ENCODE peak calls at places on chromosomes 6 and 20, in six cellular contexts. I is IMR-90, L is H9, U is H1, N is neuronal stem cell, D is trophoblast cell. Z is an unnamed sample.
A peak's percentile ranks its signal among the peaks of the same experiment; 100 is the strongest.

GRCh38 chr6:89411019-89411268 is 1.1 kb downstream of the RRAGD start:
- DNase-seq in I (no peak), L (no peak), U (no peak), N (no peak), D (peak; percentile 51), Z (no peak)

GRCh38 chr6:147279423-147279822 is 75.2 kb downstream of the STXBP5 start:
- DNase-seq in I (peak; percentile 50), L (no peak), U (no peak), N (no peak), D (no peak), Z (peak; percentile 35)

GRCh38 chr20:1663917-1664316 is 6.3 kb upstream of the SIRPG start:
- DNase-seq in I (peak; percentile 1), L (no peak), U (no peak), N (no peak), D (no peak), Z (no peak)

GRCh38 chr20:17617212-17617867 is 47.5 kb downstream of the DSTN start:
- DNase-seq in I (no peak), L (peak; percentile 77), U (peak; percentile 88), N (peak; percentile 14), D (peak; percentile 40), Z (peak; percentile 46)

GRCh38 chr6:157682856-157683481 is 140.1 kb upstream of the SNX9 start:
- DNase-seq in I (peak; percentile 59), L (no peak), U (no peak), N (no peak), D (peak; percentile 86), Z (peak; percentile 19)

GRCh38 chr6:169167581-169168301 is 85.9 kb downstream of the THBS2 start:
- DNase-seq in I (peak; percentile 99), L (no peak), U (no peak), N (no peak), D (peak; percentile 98), Z (peak; percentile 71)

GRCh38 chr20:10131612-10132345 is 86.9 kb upstream of the SNAP25 start:
- DNase-seq in I (peak; percentile 67), L (peak; percentile 64), U (peak; percentile 54), N (no peak), D (no peak), Z (no peak)

GRCh38 chr6:138863331-138863730 is 67.4 kb downstream of the ECT2L start:
- DNase-seq in I (no peak), L (no peak), U (no peak), N (no peak), D (no peak), Z (no peak)

GRCh38 chr20:58293453-58293852 is 16.1 kb upstream of the RAB22A start:
- DNase-seq in I (no peak), L (peak; percentile 46), U (no peak), N (peak; percentile 29), D (peak; percentile 9), Z (no peak)

GRCh38 chr20:62622877-62623487 is 19.3 kb upstream of the SLCO4A1 start:
- DNase-seq in I (no peak), L (no peak), U (no peak), N (no peak), D (no peak), Z (no peak)
- H2AFZ ChIP-seq in I (peak overlapping the region; percentile 98), L (no peak overlapping the region), U (no peak overlapping the region), N (no peak overlapping the region), D (peak overlapping the region; percentile 41), Z (peak overlapping the region; percentile 72)

GRCh38 chr6:160692369-160692959 is 9.6 kb upstream of the PLG start:
- DNase-seq in I (no peak), L (no peak), U (no peak), N (no peak), D (no peak), Z (no peak)

GRCh38 chr6:160685762-160686450 is 16.1 kb upstream of the PLG start:
- DNase-seq in I (no peak), L (no peak), U (no peak), N (no peak), D (no peak), Z (no peak)

GRCh38 chr6:160691617-160692016 is 10.4 kb upstream of the PLG start:
- DNase-seq in I (no peak), L (no peak), U (no peak), N (no peak), D (no peak), Z (no peak)

DNA sequence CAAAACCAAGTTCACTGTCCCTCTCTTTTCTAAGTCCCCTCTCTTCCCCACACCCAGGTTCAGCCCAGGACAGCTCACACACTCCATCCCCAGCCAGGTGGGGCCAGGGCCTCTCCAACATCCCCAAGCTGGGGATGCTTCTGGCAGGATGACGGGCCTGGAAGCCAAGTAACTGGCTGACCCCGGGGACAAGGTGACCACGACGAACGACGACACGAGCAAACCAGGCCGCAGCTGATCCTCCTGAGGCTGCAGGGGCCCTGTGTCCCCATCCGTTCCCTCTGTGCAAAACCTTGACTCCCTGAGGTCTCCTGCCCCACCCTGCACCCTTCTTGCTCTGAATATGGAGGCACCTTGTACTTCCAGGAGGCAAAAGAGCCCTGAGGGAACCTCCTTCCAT is 11.6 kb upstream of the PLG start:
- DNase-seq in I (no peak), L (no peak), U (no peak), N (no peak), D (no peak), Z (no peak)
- H3K23ac ChIP-seq in I (no peak overlapping the region), L (no peak overlapping the region), U (no peak overlapping the region), N (no peak overlapping the region), D (no peak overlapping the region), Z (no peak overlapping the region)

DNA sequence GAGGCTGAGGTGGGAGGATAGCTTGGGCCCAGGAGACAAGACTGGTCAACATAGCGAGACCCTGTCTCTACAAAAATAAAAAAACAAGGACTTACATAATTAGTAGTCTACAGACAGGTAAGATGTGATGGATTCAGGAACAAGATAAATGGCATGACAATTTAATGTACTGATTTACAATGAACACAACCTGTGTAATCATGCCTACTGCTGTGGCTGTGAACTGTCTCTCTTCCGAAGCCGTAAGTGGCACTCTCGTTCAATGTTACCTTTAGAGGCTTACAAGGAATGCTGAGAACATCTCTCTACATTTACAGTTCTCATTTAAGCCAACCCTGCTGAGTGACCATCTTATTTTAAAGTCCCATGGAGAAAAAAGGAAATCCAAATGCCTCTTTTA is 134.8 kb upstream of the PRDM1 start:
- DNase-seq in I (no peak), L (no peak), U (no peak), N (no peak), D (no peak), Z (no peak)
- H4K8ac ChIP-seq in I (no peak overlapping the region), L (no peak overlapping the region), U (no peak overlapping the region), N (no peak overlapping the region), D (no peak overlapping the region), Z (no peak overlapping the region)

DNA sequence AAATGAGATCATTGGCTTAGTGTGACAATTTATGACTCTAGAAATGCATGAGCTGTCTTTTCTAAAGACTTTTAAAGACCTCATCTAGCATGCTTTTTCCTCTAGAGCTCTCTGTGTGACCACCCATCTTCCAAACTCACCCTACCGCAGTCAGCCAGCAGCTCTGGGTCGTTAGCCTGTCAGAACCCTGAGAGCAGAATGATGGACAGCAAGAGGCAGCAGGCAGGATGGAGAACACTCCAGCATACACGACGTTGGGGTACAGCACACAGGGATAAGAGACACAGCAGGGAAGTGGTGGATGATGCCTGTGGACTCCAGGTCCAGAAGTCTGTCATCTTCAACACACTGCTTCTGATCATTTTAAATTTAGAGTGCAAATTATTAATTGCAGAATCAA is 45.1 kb upstream of the TBX18 start:
- DNase-seq in I (no peak), L (no peak), U (no peak), N (no peak), D (no peak), Z (no peak)
- H2AFZ ChIP-seq in I (no peak overlapping the region), L (no peak overlapping the region), U (peak overlapping the region; percentile 92), N (no peak overlapping the region), D (no peak overlapping the region), Z (no peak overlapping the region)

GRCh38 chr6:39221746-39222641 is 7.3 kb downstream of the KCNK5 start:
- DNase-seq in I (no peak), L (peak; percentile 9), U (no peak), N (no peak), D (no peak), Z (no peak)
- H3K23ac ChIP-seq in I (no peak overlapping the region), L (no peak overlapping the region), U (no peak overlapping the region), N (no peak overlapping the region), D (no peak overlapping the region), Z (no peak overlapping the region)

DNA sequence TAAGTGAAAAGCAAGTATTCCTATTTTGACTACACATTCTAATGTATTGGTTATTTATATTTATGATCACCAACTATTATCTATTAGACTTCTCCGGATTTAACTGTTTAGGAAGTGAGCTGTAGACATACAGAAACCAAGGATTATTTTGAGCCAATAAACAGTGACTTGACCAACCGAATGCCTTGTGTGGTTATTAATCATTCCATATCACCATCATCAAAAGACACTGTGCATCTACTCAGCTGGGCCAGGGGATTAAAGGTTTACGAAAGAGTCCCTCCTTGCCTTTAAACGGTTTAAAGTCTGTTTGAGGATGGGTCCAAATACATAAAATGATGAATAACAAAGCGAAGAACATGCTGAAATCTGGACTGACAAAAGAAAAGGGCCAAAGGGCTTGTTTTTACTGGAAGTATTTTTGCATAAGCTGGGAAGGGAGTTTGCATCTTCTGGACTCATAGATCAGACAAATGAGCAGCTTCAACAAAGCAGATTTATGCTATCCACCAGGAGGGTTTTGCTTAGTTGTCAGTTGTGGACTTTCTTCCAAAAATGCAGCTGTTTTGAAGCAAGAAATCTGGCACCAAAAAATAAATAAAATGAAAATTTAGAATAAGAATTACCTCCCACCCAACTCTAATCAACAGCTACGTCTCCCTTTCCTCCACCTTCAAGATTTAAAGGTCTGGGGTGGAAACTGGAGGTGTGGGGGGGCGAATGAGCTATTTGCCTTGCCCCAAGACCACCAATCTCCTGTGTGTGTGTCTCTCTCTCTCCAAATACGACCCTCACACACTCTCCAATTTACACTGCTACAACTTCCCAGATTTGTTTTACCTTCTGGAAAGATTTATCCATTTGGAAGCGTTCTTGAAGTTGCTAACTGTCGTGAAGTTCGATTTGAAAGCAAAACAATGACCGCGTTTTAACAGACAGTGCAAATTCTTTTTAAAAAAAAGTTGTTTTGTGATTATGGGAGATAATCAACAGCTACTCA is 33.5 kb upstream of the ID4 start:
- DNase-seq in I (peak; percentile 19), L (no peak), U (no peak), N (no peak), D (no peak), Z (peak; percentile 17)
- H4K8ac ChIP-seq in I (peak overlapping the region; percentile 75), L (no peak overlapping the region), U (no peak overlapping the region), N (no peak overlapping the region), D (peak overlapping the region; percentile 80), Z (peak overlapping the region; percentile 82)

GRCh38 chr20:52496191-52496590 is 304.6 kb upstream of the ZFP64 start:
- DNase-seq in I (no peak), L (no peak), U (no peak), N (no peak), D (peak; percentile 21), Z (no peak)

GRCh38 chr20:52493177-52493711 is 301.7 kb upstream of the ZFP64 start:
- DNase-seq in I (peak; percentile 36), L (no peak), U (no peak), N (no peak), D (no peak), Z (peak; percentile 87)

GRCh38 chr20:52494244-52494643 is 302.7 kb upstream of the ZFP64 start:
- DNase-seq in I (peak; percentile 98), L (no peak), U (no peak), N (no peak), D (peak; percentile 70), Z (peak; percentile 97)

GRCh38 chr20:52490715-52491430 is 299.3 kb upstream of the ZFP64 start:
- DNase-seq in I (peak; percentile 98), L (no peak), U (no peak), N (no peak), D (peak; percentile 85), Z (peak; percentile 98)
- H2AFZ ChIP-seq in I (peak overlapping the region; percentile 89), L (no peak overlapping the region), U (no peak overlapping the region), N (no peak overlapping the region), D (no peak overlapping the region), Z (no peak overlapping the region)

Z was measured in mesenchymal stem cell.